ENCODE peak calls at places on chromosome 4, in nine cellular contexts. Q is transverse colon, Z is astrocyte, Y is cardiac fibroblast, O is WERI-Rb-1, P is sigmoid colon, H is cardiac muscle cell, S is AG10803, T is Calu3. J is an unnamed sample.
A peak's percentile ranks its signal among the peaks of the same experiment; 100 is the strongest.

GRCh38 chr4:98746530-98746929 is 88.1 kb upstream of the TSPAN5 start:
- DNase-seq in Q (peak; percentile 13), Z (peak; percentile 28), Y (peak; percentile 49), O (no peak), P (no peak), H (no peak), S (no peak), T (no peak), J (no peak)

GRCh38 chr4:80322716-80323115 is 12.8 kb upstream of the CFAP299 start:
- DNase-seq in Q (no peak), Z (peak; percentile 47), Y (peak; percentile 73), O (peak; percentile 33), P (no peak), H (peak; percentile 58), S (peak; percentile 60), T (peak; percentile 24), J (no peak)

GRCh38 chr4:56683455-56683854 is 2.4 kb upstream of the HOPX start:
- DNase-seq in Q (no peak), Z (no peak), Y (no peak), O (no peak), P (no peak), H (no peak), S (no peak), T (no peak), J (no peak)

GRCh38 chr4:104451573-104451972 is 43.1 kb downstream of the CXXC4 start:
- DNase-seq in Q (no peak), Z (peak; percentile 3), Y (no peak), O (peak; percentile 18), P (no peak), H (peak; percentile 12), S (no peak), T (no peak), J (no peak)

GRCh38 chr4:163165217-163166017 is 1.3 kb downstream of the NAF1 start:
- DNase-seq in Q (no peak), Z (peak; percentile 22), Y (no peak), O (no peak), P (no peak), H (no peak), S (no peak), T (no peak), J (no peak)

GRCh38 chr4:13640149-13640671 is 12.7 kb upstream of the BOD1L1 start:
- DNase-seq in Q (no peak), Z (peak; percentile 72), Y (peak; percentile 71), O (no peak), P (no peak), H (no peak), S (peak; percentile 38), T (no peak), J (peak; percentile 45)

GRCh38 chr4:101050088-101050835 is 297.1 kb downstream of the PPP3CA start:
- DNase-seq in Q (no peak), Z (no peak), Y (no peak), O (no peak), P (no peak), H (no peak), S (no peak), T (no peak), J (no peak)

GRCh38 chr4:99468891-99469290 is 33.7 kb upstream of the ADH7 start:
- DNase-seq in Q (no peak), Z (no peak), Y (no peak), O (no peak), P (no peak), H (no peak), S (peak; percentile 48), T (no peak), J (no peak)

GRCh38 chr4:61520688-61521160 is 320.6 kb downstream of the ADGRL3 start:
- DNase-seq in Q (no peak), Z (peak; percentile 79), Y (peak; percentile 76), O (no peak), P (no peak), H (peak; percentile 47), S (no peak), T (peak; percentile 60), J (no peak)

GRCh38 chr4:111066887-111067286 is 444.0 kb upstream of the PITX2 start:
- DNase-seq in Q (no peak), Z (peak; percentile 49), Y (peak; percentile 22), O (no peak), P (no peak), H (no peak), S (peak; percentile 67), T (no peak), J (no peak)

GRCh38 chr4:184234155-184234554 is 16.5 kb upstream of the ENPP6 start:
- DNase-seq in Q (no peak), Z (no peak), Y (no peak), O (no peak), P (no peak), H (no peak), S (no peak), T (no peak), J (no peak)

GRCh38 chr4:105291920-105292319 is 145.2 kb downstream of the TET2 start:
- DNase-seq in Q (no peak), Z (no peak), Y (no peak), O (no peak), P (no peak), H (peak; percentile 25), S (no peak), T (no peak), J (no peak)

GRCh38 chr4:124783847-124784246 is 71.3 kb upstream of the ANKRD50 start:
- DNase-seq in Q (no peak), Z (peak; percentile 28), Y (peak; percentile 71), O (no peak), P (no peak), H (no peak), S (no peak), T (no peak), J (no peak)

DNA sequence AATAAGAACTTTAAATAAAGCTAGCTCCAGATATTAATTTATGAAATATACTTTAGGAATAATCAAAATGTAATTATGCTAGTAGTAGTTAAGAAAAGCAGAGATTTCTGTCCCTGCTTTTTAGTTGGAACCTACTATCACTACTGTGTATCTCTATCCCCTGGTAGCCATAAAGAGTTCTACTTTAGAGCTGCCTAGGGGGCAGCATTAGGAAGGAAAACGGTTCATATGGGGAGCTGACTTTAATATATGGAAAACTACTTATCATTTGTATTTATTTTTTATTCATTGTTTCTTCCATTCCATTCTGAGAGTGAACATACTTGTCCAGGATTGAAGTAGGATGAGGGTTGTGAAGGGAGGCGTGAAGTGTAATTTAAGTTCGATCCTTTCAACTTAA is 40.9 kb downstream of the CPEB2 start:
- DNase-seq in Q (no peak), Z (no peak), Y (peak; percentile 30), O (no peak), P (no peak), H (peak; percentile 18), S (no peak), T (no peak), J (no peak)
- TF ChIP-seq CTCF in Q (no peak), Z (peak; percentile 7), Y (peak; percentile 33), O (peak; percentile 15), P (no peak), H (peak; percentile 31), S (no peak), T (no peak), J (no peak)

GRCh38 chr4:22052076-22052475 is 103.5 kb upstream of the KCNIP4 start:
- DNase-seq in Q (no peak), Z (no peak), Y (no peak), O (no peak), P (no peak), H (no peak), S (no peak), T (no peak), J (no peak)

DNA sequence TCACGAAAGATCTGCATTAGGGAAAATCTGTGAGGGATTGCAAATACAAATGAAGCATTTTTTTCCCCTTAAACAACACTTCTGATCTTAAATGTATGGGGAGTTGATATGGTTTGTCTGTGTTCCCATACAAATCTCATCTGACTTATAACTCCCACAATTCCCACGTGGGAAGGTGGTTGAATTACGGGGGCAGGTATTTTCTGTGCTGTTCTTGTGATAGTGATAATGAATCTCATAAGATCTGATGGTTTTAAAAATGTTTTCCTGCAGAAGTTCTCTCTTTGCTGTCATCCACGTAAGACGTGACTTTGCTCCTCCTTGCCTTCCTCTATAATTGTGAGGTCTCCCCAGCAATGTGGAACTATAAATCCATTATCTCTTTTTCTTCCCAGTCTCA is 107.4 kb upstream of the KCNIP4 start:
- DNase-seq in Q (no peak), Z (no peak), Y (no peak), O (no peak), P (no peak), H (no peak), S (no peak), T (no peak), J (no peak)
- TF ChIP-seq CTCF in Q (no peak), Z (no peak), Y (no peak), O (no peak), P (no peak), H (no peak), S (no peak), T (no peak), J (no peak)

DNA sequence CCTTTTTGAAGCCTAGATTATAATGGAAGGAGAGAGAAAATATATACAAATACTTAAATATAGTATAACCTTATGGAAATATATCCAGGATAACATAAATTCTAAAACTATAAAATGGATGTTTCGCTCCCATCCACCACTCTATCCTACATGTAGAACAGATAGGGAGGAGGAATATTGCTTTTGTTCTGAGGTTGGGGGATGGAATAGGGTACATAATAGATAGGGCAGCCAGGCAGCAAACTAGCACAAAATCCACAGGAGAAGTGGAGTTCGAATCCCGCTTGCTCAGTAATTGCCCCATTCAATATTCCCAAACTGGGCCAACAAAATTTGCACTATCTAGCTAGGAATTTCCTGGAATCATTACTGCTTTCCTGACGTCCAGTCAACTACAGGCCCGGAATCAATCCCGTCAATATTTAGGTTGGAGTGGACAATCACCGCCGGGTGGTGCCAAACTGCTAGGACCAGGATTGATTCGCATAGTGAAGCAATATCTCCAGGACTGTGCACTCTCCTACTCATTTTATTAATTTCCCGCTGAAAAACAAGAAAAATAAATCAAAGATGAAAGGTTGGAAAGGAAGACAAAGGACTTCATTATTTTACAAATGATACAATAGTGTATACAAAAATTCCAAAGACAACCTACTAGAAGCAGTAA is 40.4 kb upstream of the PAPSS1 start:
- DNase-seq in Q (peak; percentile 67), Z (no peak), Y (peak; percentile 44), O (no peak), P (no peak), H (peak; percentile 36), S (no peak), T (peak; percentile 62), J (no peak)
- TF ChIP-seq CTCF in Q (peak; percentile 39), Z (no peak), Y (peak; percentile 30), O (no peak), P (no peak), H (peak; percentile 27), S (peak; percentile 35), T (peak; percentile 30), J (no peak)

DNA sequence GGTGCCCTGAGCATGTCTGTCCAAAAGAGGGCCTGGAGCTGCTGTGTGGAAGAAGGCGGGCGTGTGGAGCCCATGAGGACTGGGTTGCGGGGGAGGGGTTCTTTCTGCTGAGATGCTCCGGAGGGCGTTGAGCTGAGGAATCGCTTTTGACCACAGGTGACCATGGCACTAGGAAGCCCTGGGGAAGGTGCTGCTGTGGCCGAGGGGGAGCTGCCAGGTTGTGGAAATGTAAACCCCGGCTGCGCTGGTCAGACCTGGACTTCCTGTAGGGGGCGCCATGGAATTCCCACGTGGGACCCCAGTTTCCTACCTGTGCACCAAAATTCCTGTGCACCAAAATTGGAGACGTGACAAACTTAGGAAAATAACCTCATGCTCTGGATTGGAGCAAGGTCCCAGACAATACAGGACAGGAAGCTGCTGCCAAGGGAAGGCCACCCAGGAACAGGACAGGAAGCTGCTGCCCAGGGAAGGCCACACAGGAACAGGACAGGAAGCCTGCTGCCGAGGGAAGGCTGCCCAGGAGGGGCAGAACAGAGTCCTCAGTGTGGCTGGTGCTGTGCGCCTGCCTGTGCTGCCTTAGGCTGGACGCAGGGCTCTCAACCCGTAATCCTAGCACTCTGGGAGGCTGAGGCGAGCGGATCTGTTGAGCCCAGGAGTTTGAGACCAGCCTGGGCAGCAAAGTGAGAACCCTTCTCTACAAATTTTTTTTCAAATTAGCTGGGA is 28.4 kb upstream of the UVSSA start:
- DNase-seq in Q (no peak), Z (no peak), Y (no peak), O (peak; percentile 47), P (no peak), H (no peak), S (no peak), T (no peak), J (no peak)
- TF ChIP-seq CTCF in Q (peak; percentile 33), Z (peak; percentile 11), Y (peak; percentile 40), O (peak; percentile 70), P (no peak), H (peak; percentile 39), S (peak; percentile 28), T (peak; percentile 35), J (no peak)